ENCODE peak calls at places on chromosomes 6 and 20, in five cellular contexts. T is fibroblast of the aortic adventitia, L is heart left ventricle, I is stomach, D is kidney epithelial cell. F is an unnamed sample.

GRCh38 chr20:409697-410559 is 1.8 kb downstream of the RBCK1 start:
- DNase-seq in I (no peak), L (no peak), T (no peak), D (no peak), F (no peak)

GRCh38 chr6:161850572-161850971 is 576.7 kb upstream of the AGPAT4 start:
- DNase-seq in L (no peak), I (no peak), T (no peak), D (no peak), F (no peak)

GRCh38 chr6:148550569-148550968 is 196.3 kb upstream of the UST start:
- DNase-seq in D (no peak), T (no peak), L (no peak), I (no peak), F (no peak)

GRCh38 chr6:112223070-112223861 is 31.1 kb downstream of the LAMA4 start:
- DNase-seq in I (no peak), D (no peak), T (peak), L (no peak), F (no peak)

GRCh38 chr20:63980806-63981728 is at the start of gene PRPF6:
- DNase-seq in T (peak), D (peak), I (peak), L (peak), F (no peak)

GRCh38 chr20:54662064-54662463 is 186.7 kb downstream of the DOK5 start:
- DNase-seq in I (no peak), T (no peak), D (no peak), L (no peak), F (no peak)

GRCh38 chr6:46097381-46097780 is 32.4 kb upstream of the ENPP4 start:
- DNase-seq in I (no peak), D (no peak), L (no peak), T (no peak), F (no peak)

GRCh38 chr20:7505152-7505834 is 435.0 kb downstream of the HAO1 start:
- DNase-seq in T (no peak), I (no peak), L (no peak), D (no peak), F (no peak)

GRCh38 chr6:85403331-85404015 is 46.4 kb upstream of the NT5E start:
- DNase-seq in D (peak), T (peak), L (no peak), I (no peak), F (peak)

GRCh38 chr6:36432151-36432633 is 10.5 kb downstream of the PXT1 start:
- DNase-seq in I (no peak), D (no peak), T (peak), L (no peak), F (no peak)

GRCh38 chr6:18528084-18528743 is 141.1 kb downstream of the RNF144B start:
- DNase-seq in D (no peak), T (peak), L (no peak), I (no peak), F (no peak)

GRCh38 chr6:155100087-155100486 is 105.0 kb downstream of the TIAM2 start:
- DNase-seq in I (peak), D (no peak), T (no peak), L (peak), F (no peak)

GRCh38 chr6:78844899-78845298 is 22.5 kb upstream of the IRAK1BP1 start:
- DNase-seq in T (no peak), D (no peak), I (no peak), L (no peak), F (no peak)

GRCh38 chr6:2353412-2354137 is 108.2 kb upstream of the GMDS start:
- DNase-seq in I (peak), L (no peak), D (no peak), T (peak), F (peak)

GRCh38 chr6:52420668-52421358 is 671 bp downstream of the EFHC1 start:
- DNase-seq in T (peak), L (no peak), I (no peak), D (no peak), F (no peak)

DNA sequence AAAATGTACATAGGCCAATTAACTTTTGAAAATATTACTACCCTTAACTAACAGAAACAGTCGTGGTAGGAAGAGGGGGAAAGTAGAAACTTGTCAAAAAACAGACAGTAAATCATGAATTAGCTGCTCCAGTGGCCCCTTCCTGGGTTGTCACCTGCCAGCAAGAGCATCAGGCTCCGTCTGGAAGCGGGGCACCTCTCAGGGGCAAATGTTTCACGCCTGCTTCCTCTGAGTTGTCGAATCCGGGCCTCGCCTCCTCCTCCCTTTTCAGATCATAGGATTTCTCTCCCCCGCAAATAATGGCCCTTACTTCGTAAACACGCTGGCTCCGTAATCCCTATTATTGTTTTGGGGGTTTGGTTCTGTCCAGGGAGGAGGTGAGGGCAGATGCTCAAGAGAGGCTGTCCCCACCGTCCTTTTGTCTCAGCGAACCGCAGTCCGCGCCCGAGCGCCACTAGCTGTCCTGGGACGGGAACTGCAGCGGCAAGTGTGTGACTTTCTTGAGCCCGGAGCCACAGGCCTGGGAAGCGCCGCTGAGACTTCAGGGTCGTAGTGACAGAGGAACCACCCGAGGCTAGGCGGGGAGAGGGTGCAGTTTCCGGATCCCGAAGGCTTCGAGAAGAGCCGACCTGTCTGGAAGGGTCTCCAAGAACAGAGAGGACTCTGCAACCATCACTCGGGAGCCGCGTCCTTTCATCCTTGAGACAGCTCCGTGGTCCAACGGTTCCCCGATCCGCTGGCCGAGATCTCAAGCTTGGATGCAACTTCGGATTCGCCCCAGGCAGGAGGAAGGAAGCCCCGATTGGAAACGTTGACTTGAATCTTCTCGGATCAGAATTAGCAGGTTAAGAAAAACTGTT is 214.5 kb upstream of the ZNF184 start:
- DNase-seq in L (peak), D (no peak), I (peak), T (peak), F (no peak)
- TF ChIP-seq CTCF in L (no peak), D (peak), I (no peak), T (peak), F (peak)

DNA sequence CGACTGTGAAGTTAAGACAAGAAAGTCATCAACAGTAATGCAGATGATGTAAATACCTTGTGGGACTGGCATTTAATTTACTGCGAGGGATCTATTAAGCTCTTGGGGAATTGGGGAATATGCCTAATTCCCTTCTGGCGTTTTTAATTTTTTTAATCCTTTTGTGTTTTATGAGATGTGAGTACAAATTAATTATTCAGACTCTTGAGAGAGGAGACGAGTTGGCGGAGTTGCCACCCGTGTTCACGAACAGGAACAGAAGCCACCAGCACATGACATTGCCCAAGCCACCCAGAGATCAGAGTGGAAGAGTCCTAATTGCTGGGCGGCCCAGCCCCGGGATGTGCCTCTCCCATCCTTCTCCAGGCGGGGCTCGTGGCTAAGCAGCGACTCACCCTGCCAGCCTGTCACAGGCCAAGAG is 518 bp upstream of the CRYBG1 start:
- DNase-seq in I (no peak), L (no peak), T (no peak), D (no peak), F (no peak)
- H3K4me3 ChIP-seq in I (peak), L (no peak), T (peak), D (peak), F (peak)

GRCh38 chr6:49912193-49912592 is 45.9 kb upstream of the CRISP1 start:
- DNase-seq in I (no peak), D (no peak), T (no peak), L (no peak), F (no peak)

GRCh38 chr6:49911252-49911651 is 44.9 kb upstream of the CRISP1 start:
- DNase-seq in T (no peak), I (no peak), D (no peak), L (no peak), F (no peak)

GRCh38 chr6:49909508-49910047 is 43.2 kb upstream of the CRISP1 start:
- DNase-seq in I (no peak), T (no peak), D (no peak), L (no peak), F (no peak)

GRCh38 chr6:49915035-49915434 is 48.7 kb upstream of the CRISP1 start:
- DNase-seq in L (no peak), I (no peak), T (no peak), D (no peak), F (no peak)

GRCh38 chr6:49913656-49914055 is 47.3 kb upstream of the CRISP1 start:
- DNase-seq in I (no peak), D (no peak), L (no peak), T (no peak), F (no peak)
- TF ChIP-seq CTCF in I (no peak), D (no peak), L (no peak), T (no peak), F (no peak)

DNA sequence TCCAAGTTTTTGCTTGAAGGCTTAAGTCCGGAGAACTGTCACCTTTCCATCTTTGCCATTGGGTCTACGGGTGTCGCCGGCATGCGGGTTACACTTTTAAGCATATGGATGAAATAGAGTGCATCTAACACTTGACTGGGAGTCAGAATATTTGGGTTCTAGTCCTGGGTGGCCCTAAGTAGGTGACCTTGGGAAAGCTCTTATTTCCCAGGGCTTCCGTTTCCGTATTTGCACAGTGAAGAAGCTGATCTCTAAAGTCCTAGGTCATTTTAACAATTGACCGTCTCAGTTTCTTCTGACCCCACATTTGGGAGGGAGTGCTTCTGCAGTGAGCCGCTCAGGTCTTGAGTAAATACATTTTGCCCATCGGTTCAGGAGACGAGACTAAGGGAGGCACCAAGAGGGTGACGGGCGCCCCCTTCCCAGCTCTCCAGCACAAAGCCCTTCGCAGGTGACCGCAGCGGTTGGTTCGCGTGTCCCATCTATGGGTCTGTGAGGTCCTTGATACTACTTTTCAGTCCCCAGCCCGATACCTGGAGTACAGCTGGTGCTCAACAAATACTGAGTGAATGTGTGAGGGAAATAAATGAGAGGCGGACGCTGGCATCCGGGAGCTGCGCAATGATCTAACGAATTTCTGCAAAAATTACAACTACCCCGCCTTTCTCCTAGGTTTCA is 580 bp upstream of the BLTP3A start:
- DNase-seq in I (peak), D (no peak), L (peak), T (no peak), F (no peak)
- H3K4me3 ChIP-seq in I (peak), D (peak), L (peak), T (peak), F (peak)

GRCh38 chr6:137341721-137342195 is 122.6 kb upstream of the IFNGR1 start:
- DNase-seq in D (no peak), L (no peak), T (peak), I (peak), F (no peak)
- TF ChIP-seq CTCF in D (peak), L (no peak), T (no peak), I (no peak), F (peak)

GRCh38 chr6:16832721-16833120 is 71.5 kb upstream of the ATXN1 start:
- DNase-seq in L (no peak), T (no peak), I (no peak), D (no peak), F (no peak)

GRCh38 chr6:16840291-16840690 is 79.0 kb upstream of the ATXN1 start:
- DNase-seq in T (no peak), L (no peak), D (no peak), I (no peak), F (no peak)

GRCh38 chr6:16839780-16840179 is 78.5 kb upstream of the ATXN1 start:
- DNase-seq in D (no peak), T (no peak), L (no peak), I (no peak), F (no peak)

GRCh38 chr6:16837217-16837972 is 76.1 kb upstream of the ATXN1 start:
- DNase-seq in I (no peak), T (no peak), D (no peak), L (no peak), F (no peak)

GRCh38 chr6:16836186-16836981 is 75.1 kb upstream of the ATXN1 start:
- DNase-seq in I (no peak), T (peak), L (no peak), D (no peak), F (no peak)
- H3K4me3 ChIP-seq in I (peak), T (no peak), L (peak), D (no peak), F (no peak)

DNA sequence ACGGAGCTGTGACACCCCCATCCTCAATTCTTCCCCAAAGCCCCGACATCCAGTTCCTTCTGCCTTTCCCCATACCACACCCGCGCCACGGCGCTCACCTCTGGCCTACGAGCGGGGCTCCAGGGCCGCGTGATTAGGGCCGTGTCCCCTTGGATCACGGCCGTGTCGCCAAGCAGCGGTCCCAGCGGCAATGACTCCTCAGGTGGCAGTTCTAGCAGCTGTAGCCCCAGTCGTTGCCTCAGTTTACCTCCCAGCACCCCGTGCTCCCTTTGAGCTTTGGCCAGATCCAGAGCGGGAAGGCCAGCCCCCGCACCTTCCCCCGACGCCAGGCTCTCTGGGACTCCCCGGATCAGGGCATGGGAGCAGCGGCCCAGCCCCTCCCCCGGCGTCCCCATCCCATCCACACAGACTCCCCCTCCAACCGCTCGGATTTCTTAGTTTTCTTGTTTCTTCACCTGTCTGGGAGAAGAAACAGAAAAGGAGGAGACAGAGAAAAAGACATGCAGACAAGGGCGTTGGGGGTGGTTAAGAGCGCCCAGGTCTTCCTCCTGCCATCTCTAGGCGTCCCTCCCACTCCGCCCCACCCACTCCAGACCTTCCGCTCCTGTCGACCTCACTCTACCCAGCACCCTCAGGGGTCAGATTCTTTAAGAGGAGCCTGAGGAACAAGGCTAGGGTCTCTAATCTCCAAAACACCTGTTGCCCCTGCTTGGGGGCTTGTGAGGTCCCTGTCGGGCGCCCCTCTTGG is at the start of gene DDAH2:
- DNase-seq in T (no peak), D (no peak), I (no peak), L (no peak), F (no peak)
- TF ChIP-seq CTCF in T (peak), D (no peak), I (no peak), L (peak), F (peak)

DNA sequence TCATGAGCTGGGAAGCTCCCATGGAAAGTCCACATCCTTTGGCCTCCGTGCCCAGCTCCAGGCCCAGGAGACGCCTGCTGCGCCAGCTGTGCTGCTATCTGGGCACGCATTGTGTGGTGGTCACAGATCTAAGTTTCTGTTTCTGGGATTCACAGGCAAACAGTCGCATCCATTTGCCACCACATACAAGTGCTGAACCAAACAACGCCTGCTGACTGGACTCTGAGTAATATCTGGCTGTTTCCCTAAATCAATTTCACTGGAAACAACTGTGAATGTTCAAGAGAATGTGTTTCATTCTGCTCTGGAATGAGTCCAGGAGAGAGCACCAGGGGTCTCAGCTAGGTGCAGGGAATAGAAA is 45.5 kb downstream of the IRF4 start:
- DNase-seq in D (no peak), I (no peak), T (peak), L (no peak), F (no peak)
- H3K4me3 ChIP-seq in D (no peak), I (no peak), T (no peak), L (no peak), F (no peak)

F was measured in epithelial cell of proximal tubule.